ENCODE peak calls at places on chromosomes 12 and 14, in six cellular contexts. F is activated T-cell treated with anti-CD3 and anti-CD28 coated beads for 1 hour; R is nephron progenitor cell; U is activated CD4-positive, alpha-beta T cell treated with anti-CD3 and anti-CD28 coated beads, Interleukin-2, amount 50 U/mL, for 1 hour; W is aorta; S is Ammon's horn. V is an unnamed sample.

GRCh38 chr12:57697076-57697475 is 3.1 kb downstream of the OS9 start:
- DNase-seq in F (no peak), R (no peak), U (no peak), W (no peak), S (no peak), V (no peak)

GRCh38 chr14:49982522-49982951 is 89.7 kb downstream of the ARF6 start:
- DNase-seq in F (no peak), R (no peak), U (no peak), W (peak), S (no peak), V (peak)

GRCh38 chr12:66879392-66879791 is 200.5 kb upstream of the GRIP1 start:
- DNase-seq in F (no peak), R (no peak), U (no peak), W (no peak), S (no peak), V (no peak)

GRCh38 chr12:27500546-27500945 is 23.5 kb upstream of the PPFIBP1 start:
- DNase-seq in F (no peak), R (no peak), U (no peak), W (no peak), S (no peak), V (no peak)

GRCh38 chr12:109741286-109741969 is 27.8 kb downstream of the FAM222A start:
- DNase-seq in F (no peak), R (peak), U (no peak), W (peak), S (no peak), V (no peak)

GRCh38 chr12:470133-470532 is 10.4 kb downstream of the B4GALNT3 start:
- DNase-seq in F (no peak), R (no peak), U (no peak), W (no peak), S (no peak), V (no peak)

GRCh38 chr14:73612339-73613045 is at the start of gene ACOT6:
- DNase-seq in F (peak), R (peak), U (peak), W (peak), S (peak), V (peak)

GRCh38 chr12:110249716-110250225 is 31.3 kb upstream of the ATP2A2 start:
- DNase-seq in F (no peak), R (no peak), U (no peak), W (peak), S (peak), V (peak)

GRCh38 chr12:52351196-52352059 is 15.9 kb downstream of the KRT85 start:
- DNase-seq in F (peak), R (no peak), U (peak), W (peak), S (peak), V (no peak)

GRCh38 chr14:64734990-64735389 is 30.8 kb downstream of the PLEKHG3 start:
- DNase-seq in F (no peak), R (no peak), U (no peak), W (peak), S (no peak), V (no peak)

GRCh38 chr14:75334191-75335051 is 55.8 kb downstream of the FOS start:
- DNase-seq in F (peak), R (no peak), U (peak), W (no peak), S (peak), V (no peak)

GRCh38 chr14:50830044-50830931 is 674 bp downstream of the NIN start:
- DNase-seq in F (peak), R (peak), U (peak), W (peak), S (peak), V (peak)

GRCh38 chr12:128387811-128388422 is 120.9 kb downstream of the TMEM132C start:
- DNase-seq in F (no peak), R (peak), U (no peak), W (no peak), S (peak), V (no peak)

GRCh38 chr12:131575371-131575770 is 135.5 kb upstream of the SFSWAP start:
- DNase-seq in F (no peak), R (no peak), U (no peak), W (peak), S (no peak), V (no peak)

GRCh38 chr12:63857771-63858670 is 13.5 kb downstream of the SRGAP1 start:
- DNase-seq in F (no peak), R (no peak), U (no peak), W (no peak), S (no peak), V (peak)

V was measured in astrocyte of the spinal cord.